ENCODE peak calls at places on chromosome 21, in seven cellular contexts. Y is COR-L47; V is stimulated activated CD8-positive, alpha-beta memory T cell treated with anti-CD3 and anti-CD28 coated beads, Interleukin-2, amount 100 ng/mL, for 48 hours; S is left ventricle myocardium inferior; U is kidney; L is stomach; Q is CD8-positive, alpha-beta memory T cell. Z is an unnamed sample.

GRCh38 chr21:26881504-26882228 is 36.5 kb upstream of the ADAMTS1 start:
- DNase-seq in L (no peak), S (no peak), U (no peak), V (no peak), Y (peak), Q (no peak), Z (no peak)

GRCh38 chr21:42234464-42235241 is 15.7 kb downstream of the ABCG1 start:
- DNase-seq in Q (peak), S (peak), Y (peak), U (peak), L (peak), V (peak), Z (peak)

GRCh38 chr21:46667191-46667734 is 31.8 kb downstream of the PRMT2 start:
- DNase-seq in V (no peak), L (no peak), Q (peak), Y (peak), U (no peak), S (no peak), Z (no peak)

GRCh38 chr21:45970674-45971486 is 10.7 kb upstream of the COL6A1 start:
- DNase-seq in L (no peak), S (peak), U (peak), Y (peak), V (peak), Q (no peak), Z (no peak)

GRCh38 chr21:29232601-29233541 is 65.9 kb upstream of the BACH1 start:
- DNase-seq in V (no peak), S (no peak), L (no peak), Q (no peak), Y (no peak), U (no peak), Z (no peak)

GRCh38 chr21:33414926-33415325 is 11.7 kb downstream of the IFNGR2 start:
- DNase-seq in Y (no peak), S (no peak), U (no peak), L (no peak), Q (no peak), V (no peak), Z (no peak)

GRCh38 chr21:46110499-46111192 is 12.7 kb downstream of the COL6A2 start:
- DNase-seq in S (peak), Y (no peak), L (peak), U (peak), V (no peak), Q (peak), Z (no peak)

GRCh38 chr21:45618287-45618686 is 25.2 kb upstream of the PCBP3 start:
- DNase-seq in Y (no peak), L (no peak), V (no peak), Q (no peak), U (peak), S (no peak), Z (no peak)

GRCh38 chr21:45982256-45982757 is 737 bp downstream of the COL6A1 start:
- DNase-seq in Q (no peak), L (no peak), V (no peak), Y (no peak), U (peak), S (no peak), Z (peak)

GRCh38 chr21:16502273-16502672 is 772.5 kb downstream of the USP25 start:
- DNase-seq in Q (no peak), U (no peak), V (no peak), S (no peak), Y (no peak), L (no peak), Z (no peak)

GRCh38 chr21:29217818-29218252 is 80.9 kb upstream of the BACH1 start:
- DNase-seq in V (no peak), Y (peak), S (no peak), U (no peak), Q (no peak), L (no peak), Z (no peak)